ENCODE peak calls at places on chromosomes 7 and 10, in four cellular contexts. C is CD8-positive, alpha-beta T cell; W is MM.1S; F is sigmoid colon. I is an unnamed sample.

GRCh38 chr10:31947144-31947926 is 18.7 kb upstream of the ARHGAP12 start:
- DNase-seq in C (no peak), W (no peak), F (peak; percentile 71), I (no peak)

GRCh38 chr10:12719365-12719764 is 282.1 kb downstream of the CCDC3 start:
- DNase-seq in C (no peak), W (no peak), F (no peak), I (no peak)

GRCh38 chr10:47009215-47009838 is 98.1 kb downstream of the PTPN20 start:
- DNase-seq in C (no peak), W (no peak), F (no peak), I (no peak)

GRCh38 chr7:68678196-68678595 is 920.1 kb upstream of the AUTS2 start:
- DNase-seq in C (no peak), W (no peak), F (no peak), I (no peak)

GRCh38 chr10:103803941-103804340 is 51.4 kb downstream of the SH3PXD2A start:
- DNase-seq in C (no peak), W (no peak), F (no peak), I (no peak)

GRCh38 chr10:93567277-93568104 is 1.0 kb downstream of the FFAR4 start:
- DNase-seq in C (no peak), W (no peak), F (peak; percentile 45), I (no peak)

GRCh38 chr7:46576950-46577349 is 655.9 kb upstream of the IGFBP3 start:
- DNase-seq in C (no peak), W (no peak), F (no peak), I (no peak)

GRCh38 chr7:6453737-6454136 is 6.0 kb upstream of the DAGLB start:
- DNase-seq in C (no peak), W (no peak), F (peak; percentile 26), I (peak; percentile 88)

GRCh38 chr10:60130130-60130579 is 223.8 kb upstream of the CCDC6 start:
- DNase-seq in C (no peak), W (no peak), F (no peak), I (no peak)

GRCh38 chr10:23556727-23557440 is 118.0 kb downstream of the OTUD1 start:
- DNase-seq in C (no peak), W (no peak), F (no peak), I (no peak)

GRCh38 chr7:35781767-35782515 is 18.9 kb upstream of the SEPTIN7 start:
- DNase-seq in C (no peak), W (no peak), F (no peak), I (no peak)

GRCh38 chr7:131649003-131649541 is 92.6 kb upstream of the PODXL start:
- DNase-seq in C (no peak), W (no peak), F (no peak), I (no peak)

GRCh38 chr7:48053823-48054222 is 18.5 kb downstream of the C7orf57 start:
- DNase-seq in C (no peak), W (no peak), F (no peak), I (no peak)
- H3K4me3 ChIP-seq in C (no peak overlapping the region), W (no peak overlapping the region), F (no peak overlapping the region), I (no peak overlapping the region)

GRCh38 chr10:71819479-71819878 is 31.6 kb downstream of the PSAP start:
- DNase-seq in C (no peak), W (no peak), F (no peak), I (no peak)
- TF ChIP-seq CTCF in C (no peak), W (no peak), F (no peak), I (no peak)

DNA sequence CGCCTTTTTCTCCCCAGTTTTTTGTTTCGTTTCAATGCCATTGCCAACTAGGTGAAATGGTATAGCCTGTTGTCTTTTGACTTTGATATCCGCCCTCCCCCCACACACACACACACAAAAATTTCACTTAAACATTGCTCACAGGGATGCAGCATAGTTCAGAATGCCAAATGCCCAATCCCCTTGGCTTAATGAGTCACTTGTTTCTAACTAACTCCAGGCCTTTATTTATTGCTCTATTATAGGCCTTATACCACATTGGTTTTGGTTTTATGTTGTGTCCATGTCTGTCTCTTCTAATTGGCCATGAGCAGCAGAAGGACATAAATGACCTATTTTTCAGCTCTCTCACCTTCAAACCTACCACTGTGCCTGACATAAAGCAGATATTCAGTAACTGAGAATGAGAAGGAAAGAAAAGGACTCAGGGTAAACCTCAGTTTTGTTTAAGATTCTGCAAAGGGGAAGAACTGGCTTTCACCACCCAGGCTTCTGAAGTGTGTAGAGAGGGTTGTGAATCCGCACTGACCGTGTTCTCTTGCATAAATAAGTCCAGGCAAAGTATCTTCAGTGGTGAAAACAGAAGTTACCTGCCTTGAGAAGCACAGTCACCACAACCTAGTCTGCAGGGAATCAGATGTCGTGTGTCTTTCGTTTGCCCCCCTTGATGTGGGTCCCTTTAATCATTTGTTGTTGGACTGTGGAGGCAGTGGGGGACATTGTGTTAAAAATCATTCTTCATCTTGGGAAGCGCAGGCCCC is 139.8 kb downstream of the CELF2 start:
- DNase-seq in C (peak; percentile 45), W (no peak), F (no peak), I (no peak)
- H3K4me1 ChIP-seq in C (peaks cover 96% of the 10 kb centered on the region), W (peaks cover 27% of the 10 kb centered on the region), F (peaks cover 49% of the 10 kb centered on the region), I (no peaks in the 10 kb centered on the region)

GRCh38 chr7:27131390-27131819 is 848 bp upstream of the HOXA4 start:
- DNase-seq in C (no peak), W (no peak), F (no peak), I (no peak)

GRCh38 chr7:27128776-27129728 is 1.5 kb downstream of the HOXA4 start:
- DNase-seq in C (no peak), W (no peak), F (no peak), I (no peak)

GRCh38 chr7:27128034-27128433 is 2.5 kb downstream of the HOXA4 start:
- DNase-seq in C (no peak), W (no peak), F (no peak), I (no peak)

GRCh38 chr7:27130540-27131389 is at the start of gene HOXA4:
- DNase-seq in C (peak; percentile 86), W (no peak), F (peak; percentile 98), I (peak; percentile 95)

GRCh38 chr7:27129729-27130539 is 623 bp downstream of the HOXA4 start:
- DNase-seq in C (peak; percentile 57), W (no peak), F (peak; percentile 68), I (no peak)
- H3K4me3 ChIP-seq in C (peak overlapping the region; percentile 84), W (no peak overlapping the region), F (peak overlapping the region; percentile 82), I (peak overlapping the region; percentile 61)

GRCh38 chr7:151343516-151343915 is 1.9 kb downstream of the NUB1 start:
- DNase-seq in C (no peak), W (no peak), F (no peak), I (no peak)

GRCh38 chr7:151342102-151342646 is 562 bp downstream of the NUB1 start:
- DNase-seq in C (no peak), W (peak; percentile 77), F (no peak), I (no peak)

GRCh38 chr7:151340794-151341356 is 737 bp upstream of the NUB1 start:
- DNase-seq in C (no peak), W (no peak), F (no peak), I (no peak)

GRCh38 chr7:151341357-151342101 is at the start of gene NUB1:
- DNase-seq in C (peak; percentile 98), W (peak; percentile 94), F (peak; percentile 94), I (peak; percentile 86)

GRCh38 chr7:151342811-151343210 is 1.2 kb downstream of the NUB1 start:
- DNase-seq in C (no peak), W (no peak), F (no peak), I (no peak)
- TF ChIP-seq CTCF in C (no peak), W (no peak), F (no peak), I (no peak)

DNA sequence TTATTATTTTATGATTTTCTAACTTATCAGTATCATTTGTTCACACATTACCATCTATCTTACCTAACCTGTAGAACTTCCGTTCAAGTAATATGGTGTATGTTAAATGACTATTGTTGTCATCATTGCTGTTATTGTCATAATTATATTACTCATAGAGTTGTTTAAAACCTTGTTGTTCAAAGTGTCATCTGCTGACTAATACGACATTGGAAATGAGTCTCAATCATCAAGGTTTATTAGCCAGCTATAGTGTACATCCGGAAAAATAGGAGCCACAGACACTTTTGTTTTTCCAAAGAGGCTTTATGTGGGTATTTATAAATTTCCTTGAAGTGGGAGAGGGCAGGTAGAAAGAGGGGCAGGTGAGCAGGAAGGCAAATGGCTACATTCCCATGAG is 386.9 kb upstream of the LRRTM3 start:
- DNase-seq in C (no peak), W (no peak), F (no peak), I (no peak)
- H3K4me1 ChIP-seq in C (no peaks in the 10 kb centered on the region), W (no peaks in the 10 kb centered on the region), F (peaks cover 15% of the 10 kb centered on the region), I (no peaks in the 10 kb centered on the region)

GRCh38 chr7:1484569-1484968 is 19.6 kb downstream of the INTS1 start:
- DNase-seq in C (no peak), W (no peak), F (no peak), I (no peak)

GRCh38 chr7:1483536-1484505 is 20.4 kb downstream of the INTS1 start:
- DNase-seq in C (no peak), W (no peak), F (no peak), I (no peak)

GRCh38 chr7:1481300-1481699 is 22.0 kb upstream of the MICALL2 start:
- DNase-seq in C (no peak), W (no peak), F (no peak), I (no peak)

GRCh38 chr7:1485156-1485555 is 19.0 kb downstream of the INTS1 start:
- DNase-seq in C (no peak), W (no peak), F (no peak), I (no peak)

DNA sequence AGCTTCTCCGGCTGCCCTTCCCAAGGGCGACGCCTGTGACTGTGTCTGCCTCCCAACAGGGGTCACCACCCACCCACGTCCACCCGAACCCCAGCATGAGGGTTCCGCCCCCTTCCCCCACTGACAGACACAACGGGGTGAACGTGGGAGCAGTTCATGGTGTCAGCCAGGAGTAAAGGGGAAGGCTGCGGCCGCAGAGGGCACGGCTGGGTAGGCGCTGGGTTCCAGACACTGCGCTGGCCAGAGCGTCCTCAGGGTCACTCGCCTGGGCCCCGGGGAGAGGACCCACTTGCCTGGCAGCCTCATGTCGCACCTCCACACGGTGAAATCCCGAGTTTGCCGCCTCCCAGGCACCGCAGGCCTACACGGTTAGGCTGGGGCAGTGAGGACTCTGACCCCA is 21.1 kb downstream of the INTS1 start:
- DNase-seq in C (no peak), W (no peak), F (no peak), I (no peak)
- H3K4me3 ChIP-seq in C (no peak overlapping the region), W (no peak overlapping the region), F (no peak overlapping the region), I (no peak overlapping the region)

GRCh38 chr7:70693300-70693689 is 438.6 kb upstream of the GALNT17 start:
- DNase-seq in C (no peak), W (no peak), F (no peak), I (no peak)

GRCh38 chr7:70694357-70694908 is 437.5 kb upstream of the GALNT17 start:
- DNase-seq in C (peak; percentile 57), W (peak; percentile 48), F (no peak), I (no peak)

GRCh38 chr7:70694909-70695803 is 436.8 kb upstream of the GALNT17 start:
- DNase-seq in C (no peak), W (peak; percentile 15), F (no peak), I (no peak)

GRCh38 chr7:70695804-70696104 is 436.2 kb upstream of the GALNT17 start:
- DNase-seq in C (no peak), W (peak; percentile 37), F (no peak), I (no peak)

DNA sequence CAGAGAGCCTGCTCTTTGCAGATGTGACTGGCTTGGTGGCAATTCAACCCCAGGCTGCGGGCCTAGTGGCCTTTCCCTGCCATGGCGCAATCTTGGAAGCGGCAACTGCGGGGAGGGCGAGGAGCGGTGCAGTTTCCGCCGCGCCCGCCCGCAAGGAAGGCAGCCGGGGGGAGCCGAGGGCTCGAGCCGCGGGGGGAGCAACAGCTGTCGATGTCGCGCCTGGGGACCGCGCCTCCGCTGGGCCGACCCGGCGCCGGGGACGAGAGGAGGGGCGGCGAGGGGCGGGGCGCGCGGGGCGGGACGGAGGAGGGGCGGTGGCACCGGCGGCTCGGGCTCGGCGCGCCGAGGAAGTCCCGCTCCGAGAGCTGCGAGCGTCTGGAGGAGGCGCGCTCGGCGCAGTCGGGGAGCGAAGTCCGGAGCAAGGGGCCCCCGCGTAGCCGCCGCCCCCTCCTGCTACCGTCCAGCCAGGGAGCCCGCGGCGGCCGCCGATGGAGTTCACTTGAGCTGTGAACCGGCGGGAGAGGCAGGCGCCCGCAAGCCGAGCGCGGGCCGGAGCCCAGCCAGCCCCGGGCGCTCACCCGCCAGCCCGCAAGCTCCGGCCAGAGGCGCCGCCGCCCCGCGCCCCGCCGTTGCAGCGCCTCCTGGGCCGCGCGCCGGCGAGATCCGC is 438.1 kb upstream of the GALNT17 start:
- DNase-seq in C (peak; percentile 78), W (peak; percentile 78), F (peak; percentile 77), I (no peak)
- TF ChIP-seq CTCF in C (no peak), W (peak; percentile 13), F (no peak), I (no peak)